ENCODE peak calls at places on chromosomes 12 and 14, in nine cellular contexts. F is body of pancreas, B is heart left ventricle, Y is prostate gland, U is Peyer's patch, O is endothelial cell of umbilical vein, I is uterus, W is gastrocnemius medialis, E is stomach. K is an unnamed sample.

GRCh38 chr12:64082866-64083268 is 139.2 kb downstream of the KICS2 start:
- DNase-seq in U (no peak), F (no peak), I (no peak), E (no peak), B (peak), Y (no peak), W (no peak), O (no peak), K (no peak)

GRCh38 chr12:87152841-87153528 is 876.2 kb downstream of the C12orf50 start:
- DNase-seq in Y (no peak), W (no peak), U (no peak), O (no peak), E (no peak), B (no peak), F (no peak), I (no peak), K (no peak)

GRCh38 chr12:72264548-72265175 is 7.5 kb upstream of the TRHDE start:
- DNase-seq in F (peak), B (no peak), W (no peak), I (no peak), E (no peak), U (no peak), Y (no peak), O (peak), K (no peak)

GRCh38 chr12:29282452-29282851 is 98.5 kb downstream of the ERGIC2 start:
- DNase-seq in I (no peak), B (no peak), E (no peak), Y (no peak), F (no peak), W (no peak), U (no peak), O (peak), K (no peak)

GRCh38 chr14:37230551-37231194 is 32.9 kb downstream of the MIPOL1 start:
- DNase-seq in F (peak), W (no peak), B (no peak), I (no peak), E (no peak), U (no peak), O (peak), Y (peak), K (no peak)

GRCh38 chr12:68203460-68203875 is 22.1 kb downstream of the IL26 start:
- DNase-seq in B (no peak), Y (no peak), U (no peak), O (no peak), F (no peak), W (no peak), I (no peak), E (no peak), K (no peak)

GRCh38 chr12:49916129-49916919 is 12.6 kb upstream of the FAIM2 start:
- DNase-seq in O (no peak), Y (no peak), I (no peak), E (no peak), F (no peak), U (no peak), W (no peak), B (no peak), K (no peak)

GRCh38 chr12:20547788-20548575 is 147.2 kb upstream of the SLCO1C1 start:
- DNase-seq in O (peak), W (no peak), E (no peak), F (no peak), B (no peak), U (no peak), Y (no peak), I (no peak), K (no peak)

GRCh38 chr12:110813756-110814155 is 33.0 kb upstream of the CCDC63 start:
- DNase-seq in O (no peak), I (no peak), Y (no peak), F (no peak), B (no peak), W (no peak), U (no peak), E (no peak), K (no peak)

GRCh38 chr12:75722714-75723200 is 211.3 kb upstream of the KRR1 start:
- DNase-seq in I (peak), B (peak), F (peak), W (peak), Y (peak), U (no peak), E (no peak), O (peak), K (peak)

GRCh38 chr14:73594491-73594890 is 2.8 kb downstream of the ACOT4 start:
- DNase-seq in Y (no peak), F (no peak), E (no peak), O (no peak), W (no peak), U (no peak), I (no peak), B (no peak), K (no peak)

GRCh38 chr14:73589128-73589527 is 2.5 kb upstream of the ACOT4 start:
- DNase-seq in U (no peak), I (no peak), W (no peak), O (no peak), E (no peak), F (no peak), B (no peak), Y (no peak), K (no peak)

GRCh38 chr14:73591690-73592448 is at the start of gene ACOT4:
- DNase-seq in E (peak), Y (no peak), F (peak), W (no peak), I (no peak), O (no peak), U (peak), B (peak), K (no peak)
- TF ChIP-seq POLR2A in E (no peak), Y (no peak), F (peak), W (no peak), I (no peak), O (no peak), U (peak), B (no peak), K (no peak)

DNA sequence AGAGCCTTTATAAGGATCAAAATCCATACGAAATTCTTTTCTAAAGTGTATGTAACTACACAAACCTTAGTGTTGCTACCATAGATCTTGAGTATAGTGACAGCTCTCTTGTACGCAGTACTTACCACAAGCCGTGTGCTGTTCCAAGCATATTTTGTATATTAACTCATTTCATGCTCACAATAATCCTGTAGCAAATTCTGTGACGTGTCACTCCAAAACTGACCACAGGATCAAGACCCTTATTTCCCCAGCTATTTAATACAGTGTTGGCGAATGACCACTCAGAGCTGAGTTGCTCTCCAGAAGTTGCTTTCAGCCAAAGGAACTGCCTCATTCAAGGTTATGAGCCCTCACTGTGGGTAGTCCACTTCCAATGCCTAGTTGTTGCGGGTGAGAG is 169.8 kb downstream of the BTG1 start:
- DNase-seq in E (no peak), F (no peak), W (no peak), I (no peak), B (no peak), O (no peak), Y (no peak), U (no peak), K (no peak)
- TF ChIP-seq POLR2A in E (no peak), F (no peak), W (no peak), I (no peak), B (no peak), O (no peak), Y (no peak), U (no peak), K (no peak)

DNA sequence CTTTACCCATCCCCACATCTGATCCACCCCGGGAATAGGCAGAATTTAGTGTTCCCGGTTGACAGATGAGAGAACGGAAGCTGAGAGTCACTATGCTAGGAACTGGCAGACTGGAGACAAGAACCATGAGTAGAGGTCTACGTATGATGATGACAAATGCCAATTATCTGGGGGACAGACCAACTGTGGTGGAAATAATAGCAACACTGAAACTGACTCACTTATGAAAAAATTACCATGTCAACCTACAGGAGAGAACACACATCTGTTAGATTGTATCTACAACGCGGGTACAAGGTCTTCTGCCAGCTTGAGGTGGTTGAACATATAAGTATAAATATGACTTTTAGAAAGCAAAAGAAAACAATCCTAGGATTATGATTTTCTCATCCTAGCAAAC is 15.4 kb upstream of the SELPLG start:
- DNase-seq in F (no peak), B (no peak), O (no peak), W (no peak), I (no peak), Y (no peak), U (no peak), E (no peak), K (no peak)
- TF ChIP-seq POLR2A in F (no peak), B (no peak), O (no peak), W (no peak), I (no peak), Y (no peak), U (no peak), E (no peak), K (no peak)

GRCh38 chr12:107447336-107447735 is 238.3 kb upstream of the PWP1 start:
- DNase-seq in I (no peak), B (no peak), U (no peak), W (no peak), O (no peak), Y (peak), E (no peak), F (no peak), K (no peak)

GRCh38 chr12:107449891-107450290 is 235.7 kb upstream of the PWP1 start:
- DNase-seq in I (no peak), U (no peak), F (no peak), O (no peak), W (no peak), B (no peak), E (no peak), Y (no peak), K (no peak)

GRCh38 chr12:107450541-107450940 is 235.1 kb upstream of the PWP1 start:
- DNase-seq in F (no peak), Y (peak), O (no peak), W (no peak), U (no peak), B (no peak), I (no peak), E (no peak), K (no peak)

GRCh38 chr12:107446476-107446875 is 239.1 kb upstream of the PWP1 start:
- DNase-seq in I (no peak), Y (no peak), B (no peak), E (no peak), F (no peak), W (no peak), U (no peak), O (no peak), K (no peak)

DNA sequence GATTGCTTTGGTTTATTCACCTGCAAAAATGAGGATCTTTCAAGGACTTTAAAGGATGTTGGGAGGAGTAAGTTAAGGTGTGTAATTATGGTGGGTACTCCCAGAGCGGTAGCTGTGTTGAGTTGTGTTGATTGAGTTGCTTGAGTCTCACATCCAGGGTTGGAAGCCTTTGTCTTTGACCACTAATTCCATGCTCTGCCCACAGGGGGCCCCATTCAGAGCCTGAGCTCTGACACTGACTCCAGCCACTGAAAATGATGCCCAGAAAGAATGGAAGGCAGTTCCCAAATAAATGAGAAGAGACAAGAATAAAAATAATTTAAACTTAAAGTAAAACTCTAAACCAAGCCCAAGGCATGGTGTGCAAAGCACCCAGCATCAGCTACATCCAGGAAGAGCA is 237.4 kb upstream of the PWP1 start:
- DNase-seq in I (no peak), Y (no peak), F (no peak), O (no peak), E (no peak), B (no peak), W (no peak), U (no peak), K (no peak)
- TF ChIP-seq POLR2A in I (no peak), Y (no peak), F (no peak), O (no peak), E (no peak), B (no peak), W (no peak), U (no peak), K (no peak)

GRCh38 chr14:68894123-68894522 is 85.0 kb downstream of the ACTN1 start:
- DNase-seq in B (no peak), I (peak), E (no peak), F (no peak), U (no peak), Y (no peak), W (no peak), O (peak), K (no peak)

GRCh38 chr14:68895304-68895703 is 83.8 kb downstream of the ACTN1 start:
- DNase-seq in E (no peak), F (no peak), B (no peak), U (no peak), W (no peak), Y (no peak), I (no peak), O (no peak), K (no peak)

GRCh38 chr14:68894802-68895201 is 84.3 kb downstream of the ACTN1 start:
- DNase-seq in F (no peak), U (no peak), Y (no peak), O (peak), B (no peak), I (no peak), W (no peak), E (no peak), K (no peak)

GRCh38 chr14:68897559-68898160 is 81.4 kb downstream of the ACTN1 start:
- DNase-seq in I (no peak), U (no peak), B (peak), Y (no peak), O (no peak), E (no peak), W (no peak), F (no peak), K (no peak)

GRCh38 chr14:68896132-68896531 is 83.0 kb downstream of the ACTN1 start:
- DNase-seq in F (no peak), B (no peak), Y (no peak), I (no peak), W (no peak), O (peak), E (no peak), U (no peak), K (no peak)
- TF ChIP-seq POLR2A in F (no peak), B (no peak), Y (no peak), I (no peak), W (no peak), O (no peak), E (no peak), U (no peak), K (no peak)

GRCh38 chr14:69779088-69779487 is 12.1 kb downstream of the SRSF5 start:
- DNase-seq in F (no peak), U (no peak), O (no peak), E (no peak), W (no peak), Y (no peak), B (no peak), I (no peak), K (no peak)
- TF ChIP-seq POLR2A in F (no peak), U (no peak), O (no peak), E (no peak), W (no peak), Y (no peak), B (no peak), I (no peak), K (no peak)

DNA sequence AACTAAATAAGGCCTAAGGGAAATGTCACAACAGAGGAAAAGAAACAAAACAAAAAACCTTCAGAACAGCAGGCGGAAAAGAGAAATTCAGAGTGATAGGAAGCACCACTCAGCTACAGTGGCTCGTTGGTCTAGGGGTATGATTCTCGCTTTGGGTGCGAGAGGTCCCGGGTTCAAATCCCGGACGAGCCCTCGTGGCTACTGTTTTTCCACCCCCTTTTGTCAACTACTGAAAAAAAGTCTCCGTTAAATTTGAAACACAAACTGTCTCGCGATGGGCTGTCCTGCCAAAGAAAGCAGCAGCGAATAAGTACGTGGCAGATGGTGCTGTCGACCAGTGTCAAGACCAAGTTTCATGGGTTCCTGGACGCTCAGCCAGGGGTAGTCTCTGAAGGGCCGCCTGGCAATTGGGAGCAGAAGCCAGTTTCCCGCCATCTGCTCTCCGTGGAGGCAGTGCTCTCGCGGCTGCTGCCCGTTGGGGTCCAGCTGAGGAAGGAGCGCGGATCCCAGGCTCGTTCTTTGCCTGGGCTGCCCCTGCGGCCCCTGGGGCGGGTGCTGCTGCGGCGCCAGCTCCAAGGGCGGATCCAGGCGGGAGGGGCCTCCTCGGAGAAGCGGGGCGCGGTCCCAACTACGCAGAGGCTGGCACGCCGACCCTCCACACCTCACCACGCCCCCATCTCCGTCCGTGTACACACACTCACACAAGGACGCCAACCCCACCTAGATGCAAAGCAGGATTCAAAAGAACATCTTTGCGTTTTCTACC is at the start of gene RNASE4:
- DNase-seq in O (peak), E (peak), F (peak), B (peak), I (peak), U (peak), W (peak), Y (peak), K (peak)
- TF ChIP-seq POLR2A in O (peak), E (no peak), F (peak), B (no peak), I (peak), U (peak), W (peak), Y (peak), K (no peak)